ENCODE peak calls at places on chromosomes 16 and 17, in five cellular contexts. One of them, this sample, is unnamed.

GRCh38 chr17:29592850-29593545 is at the start of gene ANKRD13B:
- DNase-seq in suprapubic skin: no peak
- DNase-seq in PC-3: no peak
- DNase-seq in gastrocnemius medialis: no peak
- DNase-seq in MM.1S: no peak
- DNase-seq in this sample: peak; percentile 86

GRCh38 chr17:10144976-10145375 is 53.4 kb downstream of the GAS7 start:
- DNase-seq in gastrocnemius medialis: no peak
- DNase-seq in suprapubic skin: no peak
- DNase-seq in MM.1S: no peak
- DNase-seq in PC-3: no peak
- DNase-seq in this sample: no peak

GRCh38 chr16:84048306-84048705 is 5.7 kb upstream of the SLC38A8 start:
- DNase-seq in MM.1S: no peak
- DNase-seq in PC-3: peak; percentile 28
- DNase-seq in suprapubic skin: peak; percentile 19
- DNase-seq in gastrocnemius medialis: no peak
- DNase-seq in this sample: no peak

GRCh38 chr17:77127735-77128361 is 12.9 kb upstream of the SEC14L1 start:
- DNase-seq in gastrocnemius medialis: peak; percentile 41
- DNase-seq in PC-3: no peak
- DNase-seq in MM.1S: no peak
- DNase-seq in suprapubic skin: peak; percentile 80
- DNase-seq in this sample: peak; percentile 83

GRCh38 chr17:31058958-31059357 is 35.8 kb upstream of the NF1 start:
- DNase-seq in gastrocnemius medialis: no peak
- DNase-seq in PC-3: no peak
- DNase-seq in suprapubic skin: no peak
- DNase-seq in MM.1S: no peak
- DNase-seq in this sample: no peak

GRCh38 chr17:56830726-56831363 is 2.9 kb downstream of the C17orf67 start:
- DNase-seq in suprapubic skin: no peak
- DNase-seq in MM.1S: no peak
- DNase-seq in PC-3: no peak
- DNase-seq in gastrocnemius medialis: no peak
- DNase-seq in this sample: no peak

GRCh38 chr16:84478172-84478948 is 26.1 kb downstream of the MEAK7 start:
- DNase-seq in gastrocnemius medialis: no peak
- DNase-seq in MM.1S: no peak
- DNase-seq in suprapubic skin: no peak
- DNase-seq in PC-3: peak; percentile 33
- DNase-seq in this sample: no peak

GRCh38 chr17:74435775-74436359 is 4.0 kb downstream of the GPRC5C start:
- DNase-seq in PC-3: no peak
- DNase-seq in gastrocnemius medialis: no peak
- DNase-seq in MM.1S: no peak
- DNase-seq in suprapubic skin: no peak
- DNase-seq in this sample: no peak

GRCh38 chr16:51839697-51840462 is 688.8 kb upstream of the SALL1 start:
- DNase-seq in PC-3: no peak
- DNase-seq in gastrocnemius medialis: no peak
- DNase-seq in MM.1S: no peak
- DNase-seq in suprapubic skin: no peak
- DNase-seq in this sample: no peak

GRCh38 chr17:60555786-60556185 is 29.7 kb upstream of the APPBP2 start:
- DNase-seq in gastrocnemius medialis: no peak
- DNase-seq in MM.1S: no peak
- DNase-seq in suprapubic skin: no peak
- DNase-seq in PC-3: no peak
- DNase-seq in this sample: no peak

GRCh38 chr17:65548570-65548969 is 12.9 kb downstream of the AXIN2 start:
- DNase-seq in MM.1S: no peak
- DNase-seq in suprapubic skin: no peak
- DNase-seq in gastrocnemius medialis: no peak
- DNase-seq in PC-3: no peak
- DNase-seq in this sample: no peak

GRCh38 chr17:38315497-38315896 is 18.5 kb downstream of the MRPL45 start:
- DNase-seq in PC-3: no peak
- DNase-seq in gastrocnemius medialis: no peak
- DNase-seq in MM.1S: no peak
- DNase-seq in suprapubic skin: no peak
- DNase-seq in this sample: no peak

GRCh38 chr16:55842369-55843104 is 9.6 kb upstream of the CES1 start:
- DNase-seq in suprapubic skin: no peak
- DNase-seq in MM.1S: peak; percentile 49
- DNase-seq in gastrocnemius medialis: no peak
- DNase-seq in PC-3: peak; percentile 51
- DNase-seq in this sample: no peak

GRCh38 chr16:28597692-28598261 is 927 bp upstream of the SULT1A2 start:
- DNase-seq in gastrocnemius medialis: no peak
- DNase-seq in PC-3: no peak
- DNase-seq in MM.1S: peak; percentile 41
- DNase-seq in suprapubic skin: no peak
- DNase-seq in this sample: peak; percentile 86

GRCh38 chr17:32609085-32609484 is 122.3 kb downstream of the CDK5R1 start:
- DNase-seq in MM.1S: peak; percentile 19
- DNase-seq in PC-3: peak; percentile 66
- DNase-seq in gastrocnemius medialis: peak; percentile 36
- DNase-seq in suprapubic skin: no peak
- DNase-seq in this sample: peak; percentile 42

GRCh38 chr16:67509016-67509415 is 19.6 kb upstream of the RIPOR1 start:
- DNase-seq in PC-3: no peak
- DNase-seq in gastrocnemius medialis: no peak
- DNase-seq in suprapubic skin: no peak
- DNase-seq in MM.1S: no peak
- DNase-seq in this sample: no peak

GRCh38 chr17:33284022-33284421 is 9.1 kb downstream of the ASIC2 start:
- DNase-seq in PC-3: peak; percentile 81
- DNase-seq in gastrocnemius medialis: no peak
- DNase-seq in suprapubic skin: no peak
- DNase-seq in MM.1S: no peak
- DNase-seq in this sample: peak; percentile 63

GRCh38 chr17:62180772-62181171 is 115.7 kb upstream of the MED13 start:
- DNase-seq in suprapubic skin: no peak
- DNase-seq in MM.1S: no peak
- DNase-seq in PC-3: no peak
- DNase-seq in gastrocnemius medialis: no peak
- DNase-seq in this sample: no peak

GRCh38 chr17:58284613-58285421 is 4.1 kb upstream of the MPO start:
- DNase-seq in suprapubic skin: no peak
- DNase-seq in gastrocnemius medialis: no peak
- DNase-seq in MM.1S: no peak
- DNase-seq in PC-3: no peak
- DNase-seq in this sample: no peak

GRCh38 chr16:65015577-65015976 is 106.3 kb downstream of the CDH11 start:
- DNase-seq in suprapubic skin: no peak
- DNase-seq in MM.1S: no peak
- DNase-seq in gastrocnemius medialis: no peak
- DNase-seq in PC-3: no peak
- DNase-seq in this sample: no peak

GRCh38 chr17:76417499-76418143 is 33.2 kb downstream of the SPHK1 start:
- DNase-seq in MM.1S: no peak
- DNase-seq in gastrocnemius medialis: no peak
- DNase-seq in suprapubic skin: no peak
- DNase-seq in PC-3: no peak
- DNase-seq in this sample: no peak

GRCh38 chr17:70184770-70185169 is 15.4 kb downstream of the KCNJ2 start:
- DNase-seq in gastrocnemius medialis: no peak
- DNase-seq in PC-3: peak; percentile 88
- DNase-seq in suprapubic skin: no peak
- DNase-seq in MM.1S: no peak
- DNase-seq in this sample: no peak

GRCh38 chr16:74568961-74569631 is 37.8 kb downstream of the GLG1 start:
- DNase-seq in MM.1S: no peak
- DNase-seq in suprapubic skin: no peak
- DNase-seq in gastrocnemius medialis: no peak
- DNase-seq in PC-3: no peak
- DNase-seq in this sample: no peak

GRCh38 chr17:40452921-40453378 is 9.7 kb downstream of the IGFBP4 start:
- DNase-seq in PC-3: peak; percentile 45
- DNase-seq in suprapubic skin: no peak
- DNase-seq in gastrocnemius medialis: no peak
- DNase-seq in MM.1S: no peak
- DNase-seq in this sample: no peak

DNA sequence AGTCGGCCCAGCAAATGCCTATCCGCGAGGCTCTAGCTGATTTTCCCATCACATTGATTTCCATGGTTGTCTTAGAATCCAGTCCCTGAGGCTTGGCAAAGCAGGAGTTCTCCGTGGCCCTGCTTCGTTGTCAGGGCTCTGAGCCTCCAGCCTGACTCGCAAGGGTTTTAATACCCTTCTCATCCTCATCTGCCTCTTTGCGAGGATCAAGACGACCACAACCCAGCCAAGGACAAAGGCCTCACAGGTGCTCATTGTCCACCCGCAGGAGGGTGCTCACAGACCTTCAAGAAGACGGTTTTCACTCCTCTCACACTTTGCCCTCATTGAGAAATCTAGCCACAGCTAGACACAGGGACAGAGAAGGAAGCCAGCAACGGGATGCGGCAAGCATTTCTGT is 610.8 kb downstream of the KCNJ18 start:
- DNase-seq in MM.1S: no peak
- DNase-seq in PC-3: no peak
- DNase-seq in gastrocnemius medialis: no peak
- DNase-seq in suprapubic skin: no peak
- DNase-seq in this sample: no peak
- H3K9me3 ChIP-seq in MM.1S: no peaks in the 10 kb centered on the region
- H3K9me3 ChIP-seq in PC-3: no peaks in the 10 kb centered on the region
- H3K9me3 ChIP-seq in gastrocnemius medialis: no peaks in the 10 kb centered on the region
- H3K9me3 ChIP-seq in suprapubic skin: peaks cover 29% of the 10 kb centered on the region
- H3K9me3 ChIP-seq in this sample: no peaks in the 10 kb centered on the region

GRCh38 chr16:53826658-53827057 is 122.7 kb downstream of the FTO start:
- DNase-seq in suprapubic skin: no peak
- DNase-seq in PC-3: no peak
- DNase-seq in MM.1S: no peak
- DNase-seq in gastrocnemius medialis: no peak
- DNase-seq in this sample: no peak

GRCh38 chr16:53821487-53821886 is 117.5 kb downstream of the FTO start:
- DNase-seq in suprapubic skin: no peak
- DNase-seq in PC-3: peak; percentile 76
- DNase-seq in gastrocnemius medialis: no peak
- DNase-seq in MM.1S: no peak
- DNase-seq in this sample: no peak

GRCh38 chr16:53822936-53823529 is 119.1 kb downstream of the FTO start:
- DNase-seq in MM.1S: peak; percentile 68
- DNase-seq in PC-3: peak; percentile 36
- DNase-seq in suprapubic skin: no peak
- DNase-seq in gastrocnemius medialis: no peak
- DNase-seq in this sample: no peak

GRCh38 chr16:53817812-53818211 is 113.9 kb downstream of the FTO start:
- DNase-seq in MM.1S: no peak
- DNase-seq in gastrocnemius medialis: no peak
- DNase-seq in suprapubic skin: no peak
- DNase-seq in PC-3: peak; percentile 10
- DNase-seq in this sample: no peak

GRCh38 chr16:53821957-53822625 is 118.1 kb downstream of the FTO start:
- DNase-seq in MM.1S: no peak
- DNase-seq in gastrocnemius medialis: no peak
- DNase-seq in PC-3: peak; percentile 81
- DNase-seq in suprapubic skin: no peak
- DNase-seq in this sample: no peak
- TF ChIP-seq CTCF in MM.1S: no peak
- TF ChIP-seq CTCF in gastrocnemius medialis: no peak
- TF ChIP-seq CTCF in PC-3: peak; percentile 17
- TF ChIP-seq CTCF in suprapubic skin: no peak
- TF ChIP-seq CTCF in this sample: no peak

GRCh38 chr16:89600956-89601355 is 12.5 kb upstream of the DPEP1 start:
- DNase-seq in gastrocnemius medialis: no peak
- DNase-seq in PC-3: no peak
- DNase-seq in MM.1S: no peak
- DNase-seq in suprapubic skin: no peak
- DNase-seq in this sample: no peak

GRCh38 chr16:89600427-89600826 is 13.0 kb upstream of the DPEP1 start:
- DNase-seq in gastrocnemius medialis: no peak
- DNase-seq in suprapubic skin: no peak
- DNase-seq in MM.1S: no peak
- DNase-seq in PC-3: no peak
- DNase-seq in this sample: no peak

GRCh38 chr16:89602952-89603590 is 10.4 kb upstream of the DPEP1 start:
- DNase-seq in gastrocnemius medialis: no peak
- DNase-seq in PC-3: no peak
- DNase-seq in MM.1S: no peak
- DNase-seq in suprapubic skin: no peak
- DNase-seq in this sample: no peak

GRCh38 chr16:89602273-89602951 is 11.0 kb upstream of the DPEP1 start:
- DNase-seq in MM.1S: no peak
- DNase-seq in PC-3: peak; percentile 66
- DNase-seq in gastrocnemius medialis: no peak
- DNase-seq in suprapubic skin: peak; percentile 59
- DNase-seq in this sample: no peak

DNA sequence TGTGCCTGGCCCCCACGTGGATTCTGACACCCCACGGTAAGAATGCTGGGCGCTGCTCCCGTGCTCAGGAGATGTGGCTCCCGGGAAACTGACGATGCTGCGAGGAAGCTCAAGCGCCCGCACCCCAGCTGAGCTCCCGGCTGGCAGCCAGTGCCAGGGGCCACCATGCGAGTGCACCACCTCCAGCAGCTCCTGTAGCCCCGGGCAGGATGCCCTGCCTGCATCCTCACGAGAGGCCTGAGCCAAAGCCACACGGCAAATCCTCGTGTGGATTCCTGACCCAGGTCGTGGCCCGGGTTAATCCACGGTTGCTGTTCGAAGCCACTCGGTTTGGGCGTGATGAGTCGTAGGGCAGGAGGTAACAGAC is 11.6 kb upstream of the DPEP1 start:
- DNase-seq in gastrocnemius medialis: no peak
- DNase-seq in MM.1S: no peak
- DNase-seq in suprapubic skin: no peak
- DNase-seq in PC-3: no peak
- DNase-seq in this sample: no peak
- H3K4me3 ChIP-seq in gastrocnemius medialis: no peak overlapping the region
- H3K4me3 ChIP-seq in MM.1S: no peak overlapping the region
- H3K4me3 ChIP-seq in suprapubic skin: no peak overlapping the region
- H3K4me3 ChIP-seq in PC-3: peak overlapping the region; percentile 50
- H3K4me3 ChIP-seq in this sample: no peak overlapping the region

GRCh38 chr17:83173997-83174858 is 94.8 kb downstream of the METRNL start:
- DNase-seq in PC-3: peak; percentile 19
- DNase-seq in gastrocnemius medialis: peak; percentile 14
- DNase-seq in suprapubic skin: no peak
- DNase-seq in MM.1S: no peak
- DNase-seq in this sample: no peak
- H3K9me3 ChIP-seq in PC-3: no peaks in the 10 kb centered on the region
- H3K9me3 ChIP-seq in gastrocnemius medialis: no peaks in the 10 kb centered on the region
- H3K9me3 ChIP-seq in suprapubic skin: no peaks in the 10 kb centered on the region
- H3K9me3 ChIP-seq in MM.1S: no peaks in the 10 kb centered on the region
- H3K9me3 ChIP-seq in this sample: no peaks in the 10 kb centered on the region

GRCh38 chr17:82418001-82418986 is at the start of the genes HEXD and OGFOD3:
- DNase-seq in gastrocnemius medialis: peak; percentile 57
- DNase-seq in suprapubic skin: no peak
- DNase-seq in MM.1S: peak; percentile 90
- DNase-seq in PC-3: peak; percentile 91
- DNase-seq in this sample: peak; percentile 97
- TF ChIP-seq CTCF in gastrocnemius medialis: peak; percentile 15
- TF ChIP-seq CTCF in suprapubic skin: peak; percentile 15
- TF ChIP-seq CTCF in MM.1S: no peak
- TF ChIP-seq CTCF in PC-3: no peak
- TF ChIP-seq CTCF in this sample: peak; percentile 61

This sample was measured in upper lobe of left lung.